ENCODE peak calls at places on chromosomes 7 and 10, in four cellular contexts. Z is body of pancreas; D is naive thymus-derived CD8-positive, alpha-beta T cell; J is neural crest cell. H is an unnamed sample.

GRCh38 chr7:116194115-116194514 is 16.2 kb upstream of the TES start:
- DNase-seq in Z (no peak), J (no peak), D (no peak), H (no peak)

GRCh38 chr7:98051118-98051744 is 55.4 kb upstream of the LMTK2 start:
- DNase-seq in D (peak), Z (peak), J (no peak), H (peak)

GRCh38 chr7:128883622-128884549 is 21.2 kb downstream of the ATP6V1F start:
- DNase-seq in Z (peak), J (peak), D (peak), H (peak)

GRCh38 chr10:77348082-77348481 is 289.5 kb downstream of the KCNMA1 start:
- DNase-seq in D (no peak), Z (no peak), J (no peak), H (no peak)

GRCh38 chr7:30154111-30154587 is 19.4 kb downstream of the MTURN start:
- DNase-seq in Z (no peak), D (no peak), J (no peak), H (no peak)

GRCh38 chr7:79430391-79430790 is 23.1 kb downstream of the MAGI2 start:
- DNase-seq in D (no peak), Z (no peak), J (no peak), H (no peak)

GRCh38 chr10:104036518-104037260 is 49.0 kb downstream of the COL17A1 start:
- DNase-seq in J (no peak), D (no peak), Z (no peak), H (no peak)

GRCh38 chr10:96337106-96337505 is 21.7 kb downstream of the OPALIN start:
- DNase-seq in D (no peak), Z (no peak), J (no peak), H (no peak)

GRCh38 chr10:116713846-116714245 is 28.5 kb downstream of the HSPA12A start:
- DNase-seq in J (no peak), D (no peak), Z (no peak), H (no peak)

GRCh38 chr7:49791089-49791741 is 17.8 kb downstream of the VWC2 start:
- DNase-seq in J (peak), Z (peak), D (no peak), H (peak)

GRCh38 chr10:119498889-119499864 is 43.3 kb downstream of the RGS10 start:
- DNase-seq in D (peak), J (no peak), Z (no peak), H (no peak)

GRCh38 chr7:26681819-26682418 is 182.5 kb downstream of the SKAP2 start:
- DNase-seq in D (peak), Z (no peak), J (no peak), H (no peak)

GRCh38 chr7:78587443-78588044 is 789.0 kb downstream of the PHTF2 start:
- DNase-seq in D (no peak), J (no peak), Z (peak), H (no peak)

GRCh38 chr10:92552310-92552709 is 21.6 kb downstream of the IDE start:
- DNase-seq in J (no peak), Z (no peak), D (no peak), H (no peak)

GRCh38 chr10:970311-971149 is 17.7 kb upstream of the GTPBP4 start:
- DNase-seq in J (no peak), Z (peak), D (no peak), H (peak)